ENCODE peak calls at places on chromosomes 4 and X, in six cellular contexts. One of them, this sample, is unnamed. For H3K36me3, the result is how much of the 10 kb centered on the place peaks cover.

GRCh38 chr4:82515705-82516104 is 46.1 kb downstream of the TMEM150C start:
- DNase-seq in suprapubic skin: no peak
- DNase-seq in Peyer's patch: no peak
- DNase-seq in breast epithelium: peak
- DNase-seq in sigmoid colon: no peak
- DNase-seq in ovary: peak
- DNase-seq in this sample: no peak

GRCh38 chr4:177308125-177308524 is 1.5 kb upstream of the NEIL3 start:
- DNase-seq in breast epithelium: peak
- DNase-seq in ovary: no peak
- DNase-seq in sigmoid colon: no peak
- DNase-seq in suprapubic skin: no peak
- DNase-seq in Peyer's patch: no peak
- DNase-seq in this sample: no peak

GRCh38 chr4:186144596-186145569 is 40.4 kb downstream of the FAM149A start:
- DNase-seq in suprapubic skin: peak
- DNase-seq in sigmoid colon: peak
- DNase-seq in ovary: peak
- DNase-seq in breast epithelium: no peak
- DNase-seq in Peyer's patch: peak
- DNase-seq in this sample: peak

GRCh38 chrX:997631-998137 is 214.8 kb downstream of the CRLF2 start:
- DNase-seq in suprapubic skin: no peak
- DNase-seq in ovary: no peak
- DNase-seq in breast epithelium: no peak
- DNase-seq in sigmoid colon: no peak
- DNase-seq in Peyer's patch: no peak
- DNase-seq in this sample: no peak

GRCh38 chr4:40514409-40515025 is 115.1 kb downstream of the RBM47 start:
- DNase-seq in breast epithelium: no peak
- DNase-seq in suprapubic skin: no peak
- DNase-seq in Peyer's patch: peak
- DNase-seq in sigmoid colon: no peak
- DNase-seq in ovary: no peak
- DNase-seq in this sample: no peak

GRCh38 chr4:20288846-20289512 is 37.3 kb downstream of the SLIT2 start:
- DNase-seq in suprapubic skin: no peak
- DNase-seq in breast epithelium: no peak
- DNase-seq in Peyer's patch: no peak
- DNase-seq in ovary: no peak
- DNase-seq in sigmoid colon: no peak
- DNase-seq in this sample: no peak

GRCh38 chrX:55867708-55868107 is 150.2 kb downstream of the RRAGB start:
- DNase-seq in sigmoid colon: no peak
- DNase-seq in suprapubic skin: no peak
- DNase-seq in Peyer's patch: no peak
- DNase-seq in breast epithelium: no peak
- DNase-seq in ovary: no peak
- DNase-seq in this sample: no peak

GRCh38 chr4:188839704-188840103 is 700.5 kb downstream of the TRIML1 start:
- DNase-seq in Peyer's patch: no peak
- DNase-seq in sigmoid colon: no peak
- DNase-seq in ovary: no peak
- DNase-seq in breast epithelium: no peak
- DNase-seq in suprapubic skin: no peak
- DNase-seq in this sample: no peak

GRCh38 chr4:123750044-123750443 is 353.4 kb downstream of the SPRY1 start:
- DNase-seq in suprapubic skin: no peak
- DNase-seq in Peyer's patch: peak
- DNase-seq in sigmoid colon: no peak
- DNase-seq in breast epithelium: no peak
- DNase-seq in ovary: no peak
- DNase-seq in this sample: no peak

GRCh38 chr4:3299122-3299521 is 6.3 kb downstream of the RGS12 start:
- DNase-seq in breast epithelium: no peak
- DNase-seq in ovary: no peak
- DNase-seq in suprapubic skin: no peak
- DNase-seq in sigmoid colon: no peak
- DNase-seq in Peyer's patch: peak
- DNase-seq in this sample: no peak

GRCh38 chr4:5238106-5238505 is 186.8 kb downstream of the STK32B start:
- DNase-seq in Peyer's patch: no peak
- DNase-seq in sigmoid colon: no peak
- DNase-seq in breast epithelium: no peak
- DNase-seq in suprapubic skin: no peak
- DNase-seq in ovary: no peak
- DNase-seq in this sample: peak

GRCh38 chr4:853416-853781 is 27.5 kb upstream of the CPLX1 start:
- DNase-seq in Peyer's patch: no peak
- DNase-seq in breast epithelium: no peak
- DNase-seq in suprapubic skin: peak
- DNase-seq in ovary: no peak
- DNase-seq in sigmoid colon: no peak
- DNase-seq in this sample: no peak

GRCh38 chr4:156974264-156974663 is 2.7 kb upstream of the PDGFC start:
- DNase-seq in suprapubic skin: no peak
- DNase-seq in Peyer's patch: no peak
- DNase-seq in sigmoid colon: no peak
- DNase-seq in breast epithelium: no peak
- DNase-seq in ovary: no peak
- DNase-seq in this sample: no peak

GRCh38 chrX:150018931-150019331 is 80.6 kb upstream of the EOLA2 start:
- DNase-seq in Peyer's patch: no peak
- DNase-seq in ovary: no peak
- DNase-seq in suprapubic skin: no peak
- DNase-seq in sigmoid colon: no peak
- DNase-seq in breast epithelium: no peak
- DNase-seq in this sample: no peak

GRCh38 chr4:102817613-102818268 is 9.6 kb downstream of the UBE2D3 start:
- DNase-seq in suprapubic skin: no peak
- DNase-seq in sigmoid colon: no peak
- DNase-seq in ovary: no peak
- DNase-seq in Peyer's patch: no peak
- DNase-seq in breast epithelium: no peak
- DNase-seq in this sample: no peak

GRCh38 chr4:76696109-76696508 is 201.8 kb downstream of the SOWAHB start:
- DNase-seq in suprapubic skin: no peak
- DNase-seq in sigmoid colon: no peak
- DNase-seq in ovary: no peak
- DNase-seq in breast epithelium: no peak
- DNase-seq in Peyer's patch: no peak
- DNase-seq in this sample: no peak

GRCh38 chr4:14916554-14917304 is 85.6 kb upstream of the CPEB2 start:
- DNase-seq in suprapubic skin: no peak
- DNase-seq in Peyer's patch: no peak
- DNase-seq in breast epithelium: no peak
- DNase-seq in sigmoid colon: no peak
- DNase-seq in ovary: no peak
- DNase-seq in this sample: no peak

GRCh38 chr4:145827885-145828284 is 110.7 kb downstream of the ZNF827 start:
- DNase-seq in ovary: no peak
- DNase-seq in Peyer's patch: no peak
- DNase-seq in suprapubic skin: no peak
- DNase-seq in breast epithelium: no peak
- DNase-seq in sigmoid colon: no peak
- DNase-seq in this sample: no peak

GRCh38 chrX:47960400-47960799 is 43.4 kb downstream of the ZNF182 start:
- DNase-seq in sigmoid colon: no peak
- DNase-seq in ovary: no peak
- DNase-seq in suprapubic skin: no peak
- DNase-seq in Peyer's patch: no peak
- DNase-seq in breast epithelium: no peak
- DNase-seq in this sample: no peak

GRCh38 chr4:112910109-112910736 is 139.2 kb upstream of the ANK2 start:
- DNase-seq in breast epithelium: no peak
- DNase-seq in sigmoid colon: no peak
- DNase-seq in suprapubic skin: no peak
- DNase-seq in ovary: no peak
- DNase-seq in Peyer's patch: no peak
- DNase-seq in this sample: no peak

GRCh38 chr4:1356181-1356998 is 9.4 kb downstream of the UVSSA start:
- DNase-seq in Peyer's patch: peak
- DNase-seq in suprapubic skin: no peak
- DNase-seq in sigmoid colon: no peak
- DNase-seq in breast epithelium: peak
- DNase-seq in ovary: peak
- DNase-seq in this sample: peak

GRCh38 chr4:2591189-2591588 is 54.7 kb downstream of the FAM193A start:
- DNase-seq in suprapubic skin: no peak
- DNase-seq in breast epithelium: no peak
- DNase-seq in Peyer's patch: no peak
- DNase-seq in ovary: peak
- DNase-seq in sigmoid colon: no peak
- DNase-seq in this sample: no peak

GRCh38 chr4:148239406-148239805 is 202.8 kb downstream of the NR3C2 start:
- DNase-seq in sigmoid colon: no peak
- DNase-seq in suprapubic skin: no peak
- DNase-seq in breast epithelium: no peak
- DNase-seq in ovary: no peak
- DNase-seq in Peyer's patch: no peak
- DNase-seq in this sample: no peak

GRCh38 chr4:80471701-80472100 is 136.2 kb downstream of the CFAP299 start:
- DNase-seq in Peyer's patch: peak
- DNase-seq in ovary: peak
- DNase-seq in suprapubic skin: no peak
- DNase-seq in sigmoid colon: peak
- DNase-seq in breast epithelium: peak
- DNase-seq in this sample: no peak

GRCh38 chr4:25060586-25061340 is 30.0 kb upstream of the LGI2 start:
- DNase-seq in breast epithelium: no peak
- DNase-seq in sigmoid colon: no peak
- DNase-seq in Peyer's patch: no peak
- DNase-seq in ovary: no peak
- DNase-seq in suprapubic skin: no peak
- DNase-seq in this sample: peak

GRCh38 chr4:173414456-173414855 is 15.5 kb upstream of the SCRG1 start:
- DNase-seq in Peyer's patch: no peak
- DNase-seq in suprapubic skin: no peak
- DNase-seq in sigmoid colon: no peak
- DNase-seq in ovary: no peak
- DNase-seq in breast epithelium: no peak
- DNase-seq in this sample: no peak

DNA sequence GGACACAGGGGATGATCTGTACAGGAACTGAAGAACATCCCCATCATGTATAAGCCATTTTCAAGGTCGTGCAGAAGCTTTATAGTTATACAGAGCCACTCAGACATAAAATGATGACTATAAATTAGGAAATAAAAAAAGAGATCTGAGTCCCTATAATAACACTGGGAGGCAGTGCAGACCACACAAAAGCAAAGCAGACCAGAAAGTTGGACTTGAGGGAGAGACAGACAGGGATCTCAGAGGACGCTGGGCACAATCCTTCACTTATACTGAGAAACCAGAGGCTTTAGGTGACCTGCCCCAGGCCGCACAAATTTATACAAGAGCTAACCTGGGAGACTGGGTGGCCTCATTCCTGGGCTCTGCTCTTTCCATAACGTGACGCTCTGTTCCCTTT is 70.5 kb downstream of the HADH start:
- DNase-seq in breast epithelium: no peak
- DNase-seq in sigmoid colon: no peak
- DNase-seq in Peyer's patch: no peak
- DNase-seq in ovary: no peak
- DNase-seq in suprapubic skin: no peak
- DNase-seq in this sample: no peak
- TF ChIP-seq CTCF in breast epithelium: peak
- TF ChIP-seq CTCF in sigmoid colon: no peak
- TF ChIP-seq CTCF in Peyer's patch: peak
- TF ChIP-seq CTCF in ovary: no peak
- TF ChIP-seq CTCF in suprapubic skin: no peak
- TF ChIP-seq CTCF in this sample: no peak

DNA sequence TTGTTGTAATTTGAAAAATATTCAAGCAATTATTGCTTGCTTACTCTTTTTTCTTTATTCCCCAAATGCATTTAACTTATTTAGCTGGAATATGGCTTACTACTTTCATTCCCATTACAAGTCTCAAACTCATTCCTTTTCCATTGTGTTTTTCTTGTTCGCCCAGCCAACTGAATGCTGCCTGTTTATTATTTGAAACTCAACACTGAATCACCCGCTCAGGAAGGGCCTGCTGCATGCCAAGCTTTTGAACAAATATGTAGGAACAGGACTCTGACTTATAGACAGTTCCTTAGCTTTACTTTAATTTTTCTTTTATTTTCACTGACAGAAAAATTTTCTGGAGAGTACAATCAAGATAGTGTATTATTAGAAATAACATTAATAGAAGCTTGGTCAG is 12.9 kb downstream of the PCDH18 start:
- DNase-seq in breast epithelium: no peak
- DNase-seq in sigmoid colon: no peak
- DNase-seq in Peyer's patch: no peak
- DNase-seq in suprapubic skin: no peak
- DNase-seq in ovary: no peak
- DNase-seq in this sample: no peak
- H3K36me3 ChIP-seq in breast epithelium: under half
- H3K36me3 ChIP-seq in sigmoid colon: under half
- H3K36me3 ChIP-seq in Peyer's patch: under half
- H3K36me3 ChIP-seq in suprapubic skin: under half
- H3K36me3 ChIP-seq in ovary: under half
- H3K36me3 ChIP-seq in this sample: under half

DNA sequence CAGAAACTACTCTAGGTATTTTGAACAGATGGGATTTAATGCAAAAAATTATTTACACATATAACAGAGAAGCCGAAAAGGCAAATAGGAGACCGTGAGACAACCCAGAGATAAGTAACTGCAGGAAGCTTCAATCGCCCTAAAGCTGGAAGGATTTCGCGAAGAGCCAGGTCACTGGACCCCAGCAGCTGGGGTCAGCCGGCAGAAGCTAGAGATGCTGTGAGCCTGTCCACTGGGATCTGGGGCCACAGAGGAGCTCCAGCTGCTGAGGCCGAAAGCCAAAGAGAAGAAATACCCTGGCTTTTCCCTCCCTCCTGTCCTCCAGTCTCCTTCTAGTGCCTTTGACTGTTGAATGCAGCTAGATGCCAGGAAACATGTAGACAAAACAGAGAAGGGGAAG is 192.8 kb upstream of the BCOR start:
- DNase-seq in breast epithelium: no peak
- DNase-seq in suprapubic skin: no peak
- DNase-seq in sigmoid colon: no peak
- DNase-seq in ovary: no peak
- DNase-seq in Peyer's patch: no peak
- DNase-seq in this sample: no peak
- TF ChIP-seq POLR2A in breast epithelium: no peak
- TF ChIP-seq POLR2A in suprapubic skin: no peak
- TF ChIP-seq POLR2A in sigmoid colon: no peak
- TF ChIP-seq POLR2A in ovary: no peak
- TF ChIP-seq POLR2A in Peyer's patch: no peak
- TF ChIP-seq POLR2A in this sample: no peak

GRCh38 chr4:55001538-55001937 is 123.9 kb downstream of the KDR start:
- DNase-seq in Peyer's patch: no peak
- DNase-seq in suprapubic skin: no peak
- DNase-seq in sigmoid colon: no peak
- DNase-seq in ovary: no peak
- DNase-seq in breast epithelium: no peak
- DNase-seq in this sample: no peak

GRCh38 chr4:55004831-55005230 is 120.6 kb downstream of the KDR start:
- DNase-seq in suprapubic skin: no peak
- DNase-seq in Peyer's patch: no peak
- DNase-seq in sigmoid colon: no peak
- DNase-seq in ovary: no peak
- DNase-seq in breast epithelium: peak
- DNase-seq in this sample: peak

GRCh38 chr4:55002431-55002830 is 123.0 kb downstream of the KDR start:
- DNase-seq in sigmoid colon: no peak
- DNase-seq in Peyer's patch: no peak
- DNase-seq in ovary: no peak
- DNase-seq in suprapubic skin: no peak
- DNase-seq in breast epithelium: no peak
- DNase-seq in this sample: no peak

GRCh38 chr4:54998991-54999390 is 126.4 kb downstream of the KDR start:
- DNase-seq in suprapubic skin: no peak
- DNase-seq in Peyer's patch: no peak
- DNase-seq in breast epithelium: no peak
- DNase-seq in ovary: no peak
- DNase-seq in sigmoid colon: no peak
- DNase-seq in this sample: no peak
- TF ChIP-seq CTCF in suprapubic skin: no peak
- TF ChIP-seq CTCF in Peyer's patch: peak
- TF ChIP-seq CTCF in breast epithelium: peak
- TF ChIP-seq CTCF in ovary: peak
- TF ChIP-seq CTCF in sigmoid colon: no peak
- TF ChIP-seq CTCF in this sample: peak

This sample was measured in uterus.